ENCODE peak calls at places on chromosomes 11 and 22, in six cellular contexts. X is CD8-positive, alpha-beta memory T cell; O is psoas muscle; A is ACHN; B is HFF-Myc; Q is HuH-7. N is an unnamed sample.

GRCh38 chr11:111764621-111765020 is 1.6 kb downstream of the PPP2R1B start:
- DNase-seq in X (no peak), O (no peak), A (no peak), B (no peak), Q (no peak), N (no peak)

GRCh38 chr11:131750152-131750551 is 379.7 kb downstream of the NTM start:
- DNase-seq in X (no peak), O (no peak), A (no peak), B (no peak), Q (no peak), N (no peak)

GRCh38 chr22:38490915-38491314 is 15.2 kb downstream of the DDX17 start:
- DNase-seq in X (no peak), O (no peak), A (peak; percentile 34), B (peak; percentile 40), Q (no peak), N (no peak)

GRCh38 chr11:113350646-113351045 is 36.3 kb downstream of the TTC12 start:
- DNase-seq in X (no peak), O (no peak), A (no peak), B (no peak), Q (no peak), N (no peak)

GRCh38 chr11:69434341-69434960 is 47.0 kb upstream of the LINC01488 start:
- DNase-seq in X (no peak), O (peak; percentile 28), A (no peak), B (no peak), Q (no peak), N (no peak)

GRCh38 chr11:132008872-132009271 is 638.5 kb downstream of the NTM start:
- DNase-seq in X (no peak), O (no peak), A (no peak), B (no peak), Q (no peak), N (no peak)

GRCh38 chr11:74583024-74583624 is 9.3 kb upstream of the POLD3 start:
- DNase-seq in X (no peak), O (no peak), A (no peak), B (no peak), Q (no peak), N (no peak)

GRCh38 chr22:24164243-24164642 is 17.0 kb upstream of the SUSD2 start:
- DNase-seq in X (no peak), O (no peak), A (no peak), B (no peak), Q (no peak), N (no peak)

GRCh38 chr11:86722748-86723147 is 50.3 kb upstream of the ME3 start:
- DNase-seq in X (no peak), O (no peak), A (no peak), B (no peak), Q (no peak), N (no peak)

GRCh38 chr22:20581503-20582170 is 74.2 kb downstream of the MED15 start:
- DNase-seq in X (no peak), O (no peak), A (no peak), B (no peak), Q (no peak), N (no peak)

GRCh38 chr22:32574397-32574796 is 99.8 kb downstream of the FBXO7 start:
- DNase-seq in X (no peak), O (no peak), A (no peak), B (no peak), Q (no peak), N (peak; percentile 71)

GRCh38 chr11:64355078-64355940 is 3.7 kb upstream of the RPS6KA4 start:
- DNase-seq in X (peak; percentile 36), O (peak; percentile 91), A (peak; percentile 86), B (peak; percentile 39), Q (peak; percentile 94), N (peak; percentile 82)

N was measured in MV-4-11.